ENCODE peak calls at places on chromosomes 6 and 20, in ten cellular contexts. One of them, this sample, is unnamed.

GRCh38 chr6:21199246-21199645 is 394.3 kb upstream of the SOX4 start:
- DNase-seq in stimulated activated CD4-positive, alpha-beta T cell treated with anti-CD3 and anti-CD28 coated beads, Interleukin-2, amount 100 ng/mL, for 24 hours: no peak
- DNase-seq in NCI-H2171 treated with DMSO at 0.1 percent for 48 hours: peak
- DNase-seq in NCI-H1417 treated with DMSO at 0.1 percent for 48 hours: no peak
- DNase-seq in left ventricle myocardium superior: no peak
- DNase-seq in fibroblast of the aortic adventitia: no peak
- DNase-seq in bronchial epithelial cell: no peak
- DNase-seq in T-helper 9 cell: no peak
- DNase-seq in activated CD4-positive, alpha-beta T cell treated with anti-CD3 and anti-CD28 coated beads, Interleukin-2, amount 50 U/mL, for 48 hours: no peak
- DNase-seq in heart right ventricle: no peak
- DNase-seq in this sample: no peak

GRCh38 chr6:29632789-29633531 is at the start of gene GABBR1:
- DNase-seq in NCI-H2171 treated with DMSO at 0.1 percent for 48 hours: peak
- DNase-seq in left ventricle myocardium superior: peak
- DNase-seq in T-helper 9 cell: peak
- DNase-seq in bronchial epithelial cell: peak
- DNase-seq in activated CD4-positive, alpha-beta T cell treated with anti-CD3 and anti-CD28 coated beads, Interleukin-2, amount 50 U/mL, for 48 hours: peak
- DNase-seq in stimulated activated CD4-positive, alpha-beta T cell treated with anti-CD3 and anti-CD28 coated beads, Interleukin-2, amount 100 ng/mL, for 24 hours: peak
- DNase-seq in fibroblast of the aortic adventitia: peak
- DNase-seq in heart right ventricle: peak
- DNase-seq in NCI-H1417 treated with DMSO at 0.1 percent for 48 hours: peak
- DNase-seq in this sample: peak

GRCh38 chr6:20661721-20662120 is 127.5 kb downstream of the CDKAL1 start:
- DNase-seq in activated CD4-positive, alpha-beta T cell treated with anti-CD3 and anti-CD28 coated beads, Interleukin-2, amount 50 U/mL, for 48 hours: no peak
- DNase-seq in heart right ventricle: no peak
- DNase-seq in NCI-H2171 treated with DMSO at 0.1 percent for 48 hours: peak
- DNase-seq in left ventricle myocardium superior: no peak
- DNase-seq in NCI-H1417 treated with DMSO at 0.1 percent for 48 hours: peak
- DNase-seq in T-helper 9 cell: no peak
- DNase-seq in bronchial epithelial cell: peak
- DNase-seq in fibroblast of the aortic adventitia: peak
- DNase-seq in stimulated activated CD4-positive, alpha-beta T cell treated with anti-CD3 and anti-CD28 coated beads, Interleukin-2, amount 100 ng/mL, for 24 hours: no peak
- DNase-seq in this sample: peak

GRCh38 chr6:112443666-112444065 is 96.5 kb downstream of the RFPL4B start:
- DNase-seq in NCI-H1417 treated with DMSO at 0.1 percent for 48 hours: no peak
- DNase-seq in fibroblast of the aortic adventitia: peak
- DNase-seq in NCI-H2171 treated with DMSO at 0.1 percent for 48 hours: peak
- DNase-seq in T-helper 9 cell: no peak
- DNase-seq in bronchial epithelial cell: no peak
- DNase-seq in left ventricle myocardium superior: peak
- DNase-seq in heart right ventricle: peak
- DNase-seq in stimulated activated CD4-positive, alpha-beta T cell treated with anti-CD3 and anti-CD28 coated beads, Interleukin-2, amount 100 ng/mL, for 24 hours: no peak
- DNase-seq in activated CD4-positive, alpha-beta T cell treated with anti-CD3 and anti-CD28 coated beads, Interleukin-2, amount 50 U/mL, for 48 hours: no peak
- DNase-seq in this sample: peak

GRCh38 chr6:44630125-44631028 is 242.9 kb downstream of the CDC5L start:
- DNase-seq in NCI-H2171 treated with DMSO at 0.1 percent for 48 hours: no peak
- DNase-seq in T-helper 9 cell: no peak
- DNase-seq in heart right ventricle: no peak
- DNase-seq in bronchial epithelial cell: peak
- DNase-seq in stimulated activated CD4-positive, alpha-beta T cell treated with anti-CD3 and anti-CD28 coated beads, Interleukin-2, amount 100 ng/mL, for 24 hours: peak
- DNase-seq in activated CD4-positive, alpha-beta T cell treated with anti-CD3 and anti-CD28 coated beads, Interleukin-2, amount 50 U/mL, for 48 hours: peak
- DNase-seq in fibroblast of the aortic adventitia: peak
- DNase-seq in left ventricle myocardium superior: peak
- DNase-seq in NCI-H1417 treated with DMSO at 0.1 percent for 48 hours: no peak
- DNase-seq in this sample: peak

GRCh38 chr6:165439928-165440554 is 130.6 kb upstream of the C6orf118 start:
- DNase-seq in T-helper 9 cell: no peak
- DNase-seq in fibroblast of the aortic adventitia: peak
- DNase-seq in bronchial epithelial cell: peak
- DNase-seq in heart right ventricle: no peak
- DNase-seq in NCI-H2171 treated with DMSO at 0.1 percent for 48 hours: peak
- DNase-seq in NCI-H1417 treated with DMSO at 0.1 percent for 48 hours: no peak
- DNase-seq in stimulated activated CD4-positive, alpha-beta T cell treated with anti-CD3 and anti-CD28 coated beads, Interleukin-2, amount 100 ng/mL, for 24 hours: no peak
- DNase-seq in activated CD4-positive, alpha-beta T cell treated with anti-CD3 and anti-CD28 coated beads, Interleukin-2, amount 50 U/mL, for 48 hours: no peak
- DNase-seq in left ventricle myocardium superior: no peak
- DNase-seq in this sample: peak

GRCh38 chr20:57657537-57658446 is 37.6 kb upstream of the ZBP1 start:
- DNase-seq in heart right ventricle: peak
- DNase-seq in left ventricle myocardium superior: peak
- DNase-seq in NCI-H2171 treated with DMSO at 0.1 percent for 48 hours: no peak
- DNase-seq in bronchial epithelial cell: peak
- DNase-seq in NCI-H1417 treated with DMSO at 0.1 percent for 48 hours: no peak
- DNase-seq in activated CD4-positive, alpha-beta T cell treated with anti-CD3 and anti-CD28 coated beads, Interleukin-2, amount 50 U/mL, for 48 hours: peak
- DNase-seq in T-helper 9 cell: peak
- DNase-seq in stimulated activated CD4-positive, alpha-beta T cell treated with anti-CD3 and anti-CD28 coated beads, Interleukin-2, amount 100 ng/mL, for 24 hours: no peak
- DNase-seq in fibroblast of the aortic adventitia: no peak
- DNase-seq in this sample: no peak

GRCh38 chr6:113018351-113019151 is 671.4 kb downstream of the RFPL4B start:
- DNase-seq in fibroblast of the aortic adventitia: peak
- DNase-seq in NCI-H2171 treated with DMSO at 0.1 percent for 48 hours: no peak
- DNase-seq in T-helper 9 cell: no peak
- DNase-seq in heart right ventricle: peak
- DNase-seq in activated CD4-positive, alpha-beta T cell treated with anti-CD3 and anti-CD28 coated beads, Interleukin-2, amount 50 U/mL, for 48 hours: no peak
- DNase-seq in NCI-H1417 treated with DMSO at 0.1 percent for 48 hours: no peak
- DNase-seq in left ventricle myocardium superior: no peak
- DNase-seq in stimulated activated CD4-positive, alpha-beta T cell treated with anti-CD3 and anti-CD28 coated beads, Interleukin-2, amount 100 ng/mL, for 24 hours: no peak
- DNase-seq in bronchial epithelial cell: peak
- DNase-seq in this sample: peak

GRCh38 chr20:2688041-2688591 is 4.5 kb upstream of the EBF4 start:
- DNase-seq in activated CD4-positive, alpha-beta T cell treated with anti-CD3 and anti-CD28 coated beads, Interleukin-2, amount 50 U/mL, for 48 hours: peak
- DNase-seq in T-helper 9 cell: peak
- DNase-seq in left ventricle myocardium superior: peak
- DNase-seq in heart right ventricle: peak
- DNase-seq in stimulated activated CD4-positive, alpha-beta T cell treated with anti-CD3 and anti-CD28 coated beads, Interleukin-2, amount 100 ng/mL, for 24 hours: peak
- DNase-seq in bronchial epithelial cell: no peak
- DNase-seq in NCI-H1417 treated with DMSO at 0.1 percent for 48 hours: no peak
- DNase-seq in NCI-H2171 treated with DMSO at 0.1 percent for 48 hours: no peak
- DNase-seq in fibroblast of the aortic adventitia: peak
- DNase-seq in this sample: peak

GRCh38 chr6:19911223-19911622 is 74.1 kb downstream of the ID4 start:
- DNase-seq in left ventricle myocardium superior: no peak
- DNase-seq in T-helper 9 cell: no peak
- DNase-seq in fibroblast of the aortic adventitia: no peak
- DNase-seq in activated CD4-positive, alpha-beta T cell treated with anti-CD3 and anti-CD28 coated beads, Interleukin-2, amount 50 U/mL, for 48 hours: no peak
- DNase-seq in stimulated activated CD4-positive, alpha-beta T cell treated with anti-CD3 and anti-CD28 coated beads, Interleukin-2, amount 100 ng/mL, for 24 hours: no peak
- DNase-seq in bronchial epithelial cell: no peak
- DNase-seq in NCI-H2171 treated with DMSO at 0.1 percent for 48 hours: no peak
- DNase-seq in heart right ventricle: no peak
- DNase-seq in NCI-H1417 treated with DMSO at 0.1 percent for 48 hours: no peak
- DNase-seq in this sample: no peak

GRCh38 chr6:34798057-34798456 is 6.2 kb downstream of the BLTP3A start:
- DNase-seq in NCI-H2171 treated with DMSO at 0.1 percent for 48 hours: no peak
- DNase-seq in bronchial epithelial cell: no peak
- DNase-seq in T-helper 9 cell: no peak
- DNase-seq in activated CD4-positive, alpha-beta T cell treated with anti-CD3 and anti-CD28 coated beads, Interleukin-2, amount 50 U/mL, for 48 hours: no peak
- DNase-seq in stimulated activated CD4-positive, alpha-beta T cell treated with anti-CD3 and anti-CD28 coated beads, Interleukin-2, amount 100 ng/mL, for 24 hours: no peak
- DNase-seq in fibroblast of the aortic adventitia: no peak
- DNase-seq in left ventricle myocardium superior: no peak
- DNase-seq in NCI-H1417 treated with DMSO at 0.1 percent for 48 hours: no peak
- DNase-seq in heart right ventricle: no peak
- DNase-seq in this sample: no peak

GRCh38 chr6:88881451-88881850 is 82.0 kb downstream of the RNGTT start:
- DNase-seq in T-helper 9 cell: no peak
- DNase-seq in NCI-H1417 treated with DMSO at 0.1 percent for 48 hours: no peak
- DNase-seq in activated CD4-positive, alpha-beta T cell treated with anti-CD3 and anti-CD28 coated beads, Interleukin-2, amount 50 U/mL, for 48 hours: no peak
- DNase-seq in NCI-H2171 treated with DMSO at 0.1 percent for 48 hours: no peak
- DNase-seq in bronchial epithelial cell: no peak
- DNase-seq in left ventricle myocardium superior: no peak
- DNase-seq in stimulated activated CD4-positive, alpha-beta T cell treated with anti-CD3 and anti-CD28 coated beads, Interleukin-2, amount 100 ng/mL, for 24 hours: no peak
- DNase-seq in fibroblast of the aortic adventitia: peak
- DNase-seq in heart right ventricle: no peak
- DNase-seq in this sample: peak

GRCh38 chr20:288956-289692 is 1.4 kb downstream of the C20orf96 start:
- DNase-seq in NCI-H2171 treated with DMSO at 0.1 percent for 48 hours: no peak
- DNase-seq in bronchial epithelial cell: no peak
- DNase-seq in heart right ventricle: no peak
- DNase-seq in fibroblast of the aortic adventitia: no peak
- DNase-seq in T-helper 9 cell: no peak
- DNase-seq in activated CD4-positive, alpha-beta T cell treated with anti-CD3 and anti-CD28 coated beads, Interleukin-2, amount 50 U/mL, for 48 hours: no peak
- DNase-seq in stimulated activated CD4-positive, alpha-beta T cell treated with anti-CD3 and anti-CD28 coated beads, Interleukin-2, amount 100 ng/mL, for 24 hours: no peak
- DNase-seq in left ventricle myocardium superior: no peak
- DNase-seq in NCI-H1417 treated with DMSO at 0.1 percent for 48 hours: no peak
- DNase-seq in this sample: no peak

GRCh38 chr20:18404172-18404571 is 62.7 kb downstream of the DZANK1 start:
- DNase-seq in T-helper 9 cell: no peak
- DNase-seq in stimulated activated CD4-positive, alpha-beta T cell treated with anti-CD3 and anti-CD28 coated beads, Interleukin-2, amount 100 ng/mL, for 24 hours: no peak
- DNase-seq in heart right ventricle: no peak
- DNase-seq in bronchial epithelial cell: no peak
- DNase-seq in left ventricle myocardium superior: no peak
- DNase-seq in NCI-H2171 treated with DMSO at 0.1 percent for 48 hours: no peak
- DNase-seq in fibroblast of the aortic adventitia: no peak
- DNase-seq in activated CD4-positive, alpha-beta T cell treated with anti-CD3 and anti-CD28 coated beads, Interleukin-2, amount 50 U/mL, for 48 hours: no peak
- DNase-seq in NCI-H1417 treated with DMSO at 0.1 percent for 48 hours: no peak
- DNase-seq in this sample: no peak

GRCh38 chr20:33719989-33720709 is at the start of gene PXMP4:
- DNase-seq in T-helper 9 cell: peak
- DNase-seq in fibroblast of the aortic adventitia: peak
- DNase-seq in heart right ventricle: peak
- DNase-seq in bronchial epithelial cell: peak
- DNase-seq in activated CD4-positive, alpha-beta T cell treated with anti-CD3 and anti-CD28 coated beads, Interleukin-2, amount 50 U/mL, for 48 hours: peak
- DNase-seq in stimulated activated CD4-positive, alpha-beta T cell treated with anti-CD3 and anti-CD28 coated beads, Interleukin-2, amount 100 ng/mL, for 24 hours: peak
- DNase-seq in NCI-H2171 treated with DMSO at 0.1 percent for 48 hours: peak
- DNase-seq in NCI-H1417 treated with DMSO at 0.1 percent for 48 hours: peak
- DNase-seq in left ventricle myocardium superior: peak
- DNase-seq in this sample: peak

GRCh38 chr20:13289031-13289430 is 68.0 kb downstream of the ISM1 start:
- DNase-seq in fibroblast of the aortic adventitia: no peak
- DNase-seq in bronchial epithelial cell: no peak
- DNase-seq in stimulated activated CD4-positive, alpha-beta T cell treated with anti-CD3 and anti-CD28 coated beads, Interleukin-2, amount 100 ng/mL, for 24 hours: no peak
- DNase-seq in heart right ventricle: no peak
- DNase-seq in left ventricle myocardium superior: no peak
- DNase-seq in NCI-H1417 treated with DMSO at 0.1 percent for 48 hours: no peak
- DNase-seq in T-helper 9 cell: no peak
- DNase-seq in activated CD4-positive, alpha-beta T cell treated with anti-CD3 and anti-CD28 coated beads, Interleukin-2, amount 50 U/mL, for 48 hours: no peak
- DNase-seq in NCI-H2171 treated with DMSO at 0.1 percent for 48 hours: no peak
- DNase-seq in this sample: no peak

GRCh38 chr6:117992856-117993255 is 85.8 kb downstream of the SLC35F1 start:
- DNase-seq in NCI-H1417 treated with DMSO at 0.1 percent for 48 hours: no peak
- DNase-seq in T-helper 9 cell: no peak
- DNase-seq in bronchial epithelial cell: no peak
- DNase-seq in activated CD4-positive, alpha-beta T cell treated with anti-CD3 and anti-CD28 coated beads, Interleukin-2, amount 50 U/mL, for 48 hours: no peak
- DNase-seq in left ventricle myocardium superior: no peak
- DNase-seq in fibroblast of the aortic adventitia: no peak
- DNase-seq in heart right ventricle: no peak
- DNase-seq in stimulated activated CD4-positive, alpha-beta T cell treated with anti-CD3 and anti-CD28 coated beads, Interleukin-2, amount 100 ng/mL, for 24 hours: no peak
- DNase-seq in NCI-H2171 treated with DMSO at 0.1 percent for 48 hours: peak
- DNase-seq in this sample: no peak

GRCh38 chr6:131787079-131787478 is 20.7 kb upstream of the ENPP1 start:
- DNase-seq in left ventricle myocardium superior: no peak
- DNase-seq in heart right ventricle: no peak
- DNase-seq in bronchial epithelial cell: no peak
- DNase-seq in activated CD4-positive, alpha-beta T cell treated with anti-CD3 and anti-CD28 coated beads, Interleukin-2, amount 50 U/mL, for 48 hours: no peak
- DNase-seq in stimulated activated CD4-positive, alpha-beta T cell treated with anti-CD3 and anti-CD28 coated beads, Interleukin-2, amount 100 ng/mL, for 24 hours: no peak
- DNase-seq in fibroblast of the aortic adventitia: no peak
- DNase-seq in NCI-H1417 treated with DMSO at 0.1 percent for 48 hours: no peak
- DNase-seq in T-helper 9 cell: no peak
- DNase-seq in NCI-H2171 treated with DMSO at 0.1 percent for 48 hours: no peak
- DNase-seq in this sample: peak

GRCh38 chr6:14178083-14178445 is 60.5 kb downstream of the CD83 start:
- DNase-seq in heart right ventricle: no peak
- DNase-seq in NCI-H1417 treated with DMSO at 0.1 percent for 48 hours: no peak
- DNase-seq in bronchial epithelial cell: no peak
- DNase-seq in T-helper 9 cell: no peak
- DNase-seq in stimulated activated CD4-positive, alpha-beta T cell treated with anti-CD3 and anti-CD28 coated beads, Interleukin-2, amount 100 ng/mL, for 24 hours: no peak
- DNase-seq in left ventricle myocardium superior: no peak
- DNase-seq in NCI-H2171 treated with DMSO at 0.1 percent for 48 hours: no peak
- DNase-seq in fibroblast of the aortic adventitia: no peak
- DNase-seq in activated CD4-positive, alpha-beta T cell treated with anti-CD3 and anti-CD28 coated beads, Interleukin-2, amount 50 U/mL, for 48 hours: no peak
- DNase-seq in this sample: no peak

GRCh38 chr6:33197431-33198048 is 2.9 kb downstream of the RXRB start:
- DNase-seq in activated CD4-positive, alpha-beta T cell treated with anti-CD3 and anti-CD28 coated beads, Interleukin-2, amount 50 U/mL, for 48 hours: no peak
- DNase-seq in T-helper 9 cell: no peak
- DNase-seq in bronchial epithelial cell: peak
- DNase-seq in NCI-H2171 treated with DMSO at 0.1 percent for 48 hours: peak
- DNase-seq in heart right ventricle: peak
- DNase-seq in stimulated activated CD4-positive, alpha-beta T cell treated with anti-CD3 and anti-CD28 coated beads, Interleukin-2, amount 100 ng/mL, for 24 hours: no peak
- DNase-seq in NCI-H1417 treated with DMSO at 0.1 percent for 48 hours: no peak
- DNase-seq in left ventricle myocardium superior: peak
- DNase-seq in fibroblast of the aortic adventitia: peak
- DNase-seq in this sample: peak

GRCh38 chr6:83954371-83954770 is 79.2 kb upstream of the MRAP2 start:
- DNase-seq in left ventricle myocardium superior: no peak
- DNase-seq in stimulated activated CD4-positive, alpha-beta T cell treated with anti-CD3 and anti-CD28 coated beads, Interleukin-2, amount 100 ng/mL, for 24 hours: no peak
- DNase-seq in bronchial epithelial cell: no peak
- DNase-seq in heart right ventricle: no peak
- DNase-seq in NCI-H2171 treated with DMSO at 0.1 percent for 48 hours: no peak
- DNase-seq in T-helper 9 cell: no peak
- DNase-seq in activated CD4-positive, alpha-beta T cell treated with anti-CD3 and anti-CD28 coated beads, Interleukin-2, amount 50 U/mL, for 48 hours: no peak
- DNase-seq in fibroblast of the aortic adventitia: no peak
- DNase-seq in NCI-H1417 treated with DMSO at 0.1 percent for 48 hours: no peak
- DNase-seq in this sample: no peak

GRCh38 chr6:16876201-16876600 is 114.9 kb upstream of the ATXN1 start:
- DNase-seq in activated CD4-positive, alpha-beta T cell treated with anti-CD3 and anti-CD28 coated beads, Interleukin-2, amount 50 U/mL, for 48 hours: no peak
- DNase-seq in T-helper 9 cell: no peak
- DNase-seq in left ventricle myocardium superior: no peak
- DNase-seq in NCI-H1417 treated with DMSO at 0.1 percent for 48 hours: no peak
- DNase-seq in NCI-H2171 treated with DMSO at 0.1 percent for 48 hours: no peak
- DNase-seq in bronchial epithelial cell: no peak
- DNase-seq in stimulated activated CD4-positive, alpha-beta T cell treated with anti-CD3 and anti-CD28 coated beads, Interleukin-2, amount 100 ng/mL, for 24 hours: no peak
- DNase-seq in fibroblast of the aortic adventitia: no peak
- DNase-seq in heart right ventricle: no peak
- DNase-seq in this sample: no peak

GRCh38 chr6:83439201-83439600 is 8.3 kb upstream of the ME1 start:
- DNase-seq in T-helper 9 cell: no peak
- DNase-seq in NCI-H2171 treated with DMSO at 0.1 percent for 48 hours: no peak
- DNase-seq in bronchial epithelial cell: no peak
- DNase-seq in stimulated activated CD4-positive, alpha-beta T cell treated with anti-CD3 and anti-CD28 coated beads, Interleukin-2, amount 100 ng/mL, for 24 hours: no peak
- DNase-seq in fibroblast of the aortic adventitia: no peak
- DNase-seq in heart right ventricle: no peak
- DNase-seq in NCI-H1417 treated with DMSO at 0.1 percent for 48 hours: no peak
- DNase-seq in activated CD4-positive, alpha-beta T cell treated with anti-CD3 and anti-CD28 coated beads, Interleukin-2, amount 50 U/mL, for 48 hours: no peak
- DNase-seq in left ventricle myocardium superior: no peak
- DNase-seq in this sample: no peak

GRCh38 chr6:33174784-33175183 is 17.5 kb downstream of the COL11A2 start:
- DNase-seq in activated CD4-positive, alpha-beta T cell treated with anti-CD3 and anti-CD28 coated beads, Interleukin-2, amount 50 U/mL, for 48 hours: no peak
- DNase-seq in NCI-H2171 treated with DMSO at 0.1 percent for 48 hours: no peak
- DNase-seq in NCI-H1417 treated with DMSO at 0.1 percent for 48 hours: no peak
- DNase-seq in fibroblast of the aortic adventitia: no peak
- DNase-seq in heart right ventricle: no peak
- DNase-seq in stimulated activated CD4-positive, alpha-beta T cell treated with anti-CD3 and anti-CD28 coated beads, Interleukin-2, amount 100 ng/mL, for 24 hours: no peak
- DNase-seq in bronchial epithelial cell: no peak
- DNase-seq in T-helper 9 cell: no peak
- DNase-seq in left ventricle myocardium superior: no peak
- DNase-seq in this sample: no peak

GRCh38 chr6:19032486-19033295 is 645.5 kb downstream of the RNF144B start:
- DNase-seq in fibroblast of the aortic adventitia: no peak
- DNase-seq in bronchial epithelial cell: no peak
- DNase-seq in NCI-H2171 treated with DMSO at 0.1 percent for 48 hours: no peak
- DNase-seq in NCI-H1417 treated with DMSO at 0.1 percent for 48 hours: no peak
- DNase-seq in activated CD4-positive, alpha-beta T cell treated with anti-CD3 and anti-CD28 coated beads, Interleukin-2, amount 50 U/mL, for 48 hours: no peak
- DNase-seq in stimulated activated CD4-positive, alpha-beta T cell treated with anti-CD3 and anti-CD28 coated beads, Interleukin-2, amount 100 ng/mL, for 24 hours: no peak
- DNase-seq in T-helper 9 cell: no peak
- DNase-seq in heart right ventricle: peak
- DNase-seq in left ventricle myocardium superior: no peak
- DNase-seq in this sample: no peak

GRCh38 chr6:82951389-82951788 is 114.3 kb downstream of the UBE3D start:
- DNase-seq in NCI-H1417 treated with DMSO at 0.1 percent for 48 hours: no peak
- DNase-seq in heart right ventricle: no peak
- DNase-seq in stimulated activated CD4-positive, alpha-beta T cell treated with anti-CD3 and anti-CD28 coated beads, Interleukin-2, amount 100 ng/mL, for 24 hours: no peak
- DNase-seq in activated CD4-positive, alpha-beta T cell treated with anti-CD3 and anti-CD28 coated beads, Interleukin-2, amount 50 U/mL, for 48 hours: no peak
- DNase-seq in bronchial epithelial cell: peak
- DNase-seq in left ventricle myocardium superior: no peak
- DNase-seq in fibroblast of the aortic adventitia: no peak
- DNase-seq in T-helper 9 cell: no peak
- DNase-seq in NCI-H2171 treated with DMSO at 0.1 percent for 48 hours: no peak
- DNase-seq in this sample: no peak

This sample was measured in choroid plexus epithelial cell.